ENCODE peak calls at places on chromosome 1, in ten cellular contexts. E is T-helper 2 cell; N is mesendoderm; W is H9; H is body of pancreas; F is NCI-H69; B is WTC11; D is nucleus accumbens; A is stimulated activated CD8-positive, alpha-beta memory T cell treated with anti-CD3 and anti-CD28 coated beads, Interleukin-4, amount 100 ng/mL, for 4 hours; S is activated naive CD8-positive, alpha-beta T cell treated with anti-CD3 and anti-CD28 coated beads, Interleukin-2, amount 50 U/mL, for 24 hours. P is an unnamed sample.

GRCh38 chr1:193411771-193412170 is 225.4 kb upstream of the B3GALT2 start:
- DNase-seq in B (no peak), W (no peak), N (peak), D (no peak), F (no peak), S (no peak), A (no peak), E (no peak), H (no peak), P (no peak)

GRCh38 chr1:212805767-212806166 is 14.1 kb downstream of the TATDN3 start:
- DNase-seq in N (no peak), H (no peak), E (no peak), W (no peak), B (no peak), S (no peak), F (no peak), D (no peak), A (no peak), P (no peak)

GRCh38 chr1:154955039-154955717 is 721 bp downstream of the PBXIP1 start:
- DNase-seq in B (peak), N (peak), S (peak), E (peak), A (peak), F (peak), H (peak), W (peak), D (peak), P (no peak)

GRCh38 chr1:40479156-40479555 is 2.1 kb downstream of the ZFP69 start:
- DNase-seq in W (no peak), E (no peak), N (no peak), H (no peak), D (no peak), F (no peak), B (peak), S (no peak), A (no peak), P (no peak)

GRCh38 chr1:91427741-91428140 is 23.1 kb upstream of the HFM1 start:
- DNase-seq in H (no peak), E (no peak), B (peak), F (peak), D (no peak), A (no peak), N (no peak), S (no peak), W (peak), P (no peak)

GRCh38 chr1:45304311-45305081 is 22.2 kb upstream of the HPDL start:
- DNase-seq in N (no peak), D (peak), A (no peak), B (no peak), W (no peak), H (peak), E (no peak), F (peak), S (peak), P (no peak)

GRCh38 chr1:101259744-101260148 is 22.9 kb downstream of the S1PR1 start:
- DNase-seq in H (no peak), A (no peak), N (no peak), B (no peak), D (no peak), S (no peak), E (no peak), W (no peak), F (no peak), P (no peak)

GRCh38 chr1:26861889-26862371 is 1.0 kb upstream of the SFN start:
- DNase-seq in B (no peak), D (no peak), A (no peak), W (no peak), F (peak), E (no peak), N (no peak), S (no peak), H (no peak), P (no peak)

GRCh38 chr1:8373547-8374270 is 55.8 kb downstream of the SLC45A1 start:
- DNase-seq in N (peak), F (peak), W (no peak), B (no peak), A (no peak), H (peak), S (no peak), E (no peak), D (no peak), P (no peak)

GRCh38 chr1:206001476-206001888 is 1.7 kb downstream of the RAB7B start:
- DNase-seq in W (peak), F (no peak), S (peak), B (no peak), A (no peak), E (no peak), H (no peak), N (peak), D (no peak), P (no peak)

GRCh38 chr1:58457023-58457635 is 89.4 kb downstream of the OMA1 start:
- DNase-seq in E (no peak), S (no peak), N (no peak), H (no peak), W (no peak), A (no peak), B (no peak), F (peak), D (no peak), P (no peak)

GRCh38 chr1:153251562-153251961 is 7.9 kb upstream of the LORICRIN start:
- DNase-seq in F (no peak), E (no peak), W (no peak), B (no peak), S (no peak), A (no peak), N (no peak), D (no peak), H (no peak), P (no peak)

GRCh38 chr1:115674011-115674410 is 32.2 kb downstream of the VANGL1 start:
- DNase-seq in H (no peak), W (no peak), B (no peak), S (no peak), D (no peak), E (no peak), A (no peak), F (no peak), N (no peak), P (no peak)

GRCh38 chr1:183191833-183192232 is 5.8 kb downstream of the LAMC2 start:
- DNase-seq in H (no peak), E (no peak), F (peak), B (no peak), W (no peak), A (no peak), D (no peak), N (no peak), S (no peak), P (no peak)

GRCh38 chr1:156852414-156852874 is 6.5 kb downstream of the INSRR start:
- DNase-seq in H (peak), D (peak), W (no peak), B (no peak), E (no peak), A (no peak), N (no peak), F (peak), S (no peak), P (no peak)

GRCh38 chr1:18443573-18444520 is 36.9 kb upstream of the KLHDC7A start:
- DNase-seq in F (no peak), W (no peak), S (no peak), A (no peak), N (no peak), D (no peak), B (no peak), E (no peak), H (no peak), P (no peak)

GRCh38 chr1:89546082-89546889 is 21.7 kb downstream of the LRRC8B start:
- DNase-seq in B (no peak), H (no peak), W (no peak), E (no peak), D (no peak), F (peak), N (no peak), S (no peak), A (no peak), P (no peak)

GRCh38 chr1:225765982-225766674 is 11.5 kb upstream of the SRP9 start:
- DNase-seq in A (no peak), E (no peak), D (no peak), F (no peak), N (no peak), W (no peak), S (no peak), H (no peak), B (no peak), P (no peak)

GRCh38 chr1:59107516-59107915 is 189.4 kb upstream of the FGGY start:
- DNase-seq in F (peak), D (no peak), H (no peak), A (no peak), W (no peak), B (no peak), N (no peak), E (no peak), S (no peak), P (no peak)

GRCh38 chr1:81689531-81689941 is 111.2 kb upstream of the ADGRL2 start:
- DNase-seq in D (no peak), F (no peak), N (peak), B (no peak), H (no peak), A (no peak), E (no peak), S (no peak), W (no peak), P (no peak)